ENCODE peak calls at places on chromosomes 4 and X, in eight cellular contexts. H, O, N, R, U, P, Z and C are unnamed samples.

GRCh38 chr4:109424093-109424818 is 9.4 kb upstream of the SEC24B start:
- DNase-seq in O (no peak), H (no peak), P (no peak), R (no peak), N (no peak), Z (no peak), U (no peak), C (no peak)

GRCh38 chr4:158020175-158020574 is 152.7 kb downstream of the GASK1B start:
- DNase-seq in Z (peak), H (no peak), R (no peak), U (no peak), P (peak), N (no peak), O (no peak), C (peak)

GRCh38 chrX:110168585-110168984 is 149.3 kb downstream of the AMMECR1 start:
- DNase-seq in O (no peak), Z (no peak), P (no peak), U (no peak), N (no peak), H (no peak), R (no peak), C (no peak)

GRCh38 chr4:79576480-79576803 is 168.4 kb upstream of the GK2 start:
- DNase-seq in Z (no peak), N (peak), O (peak), P (no peak), U (no peak), R (no peak), H (no peak), C (peak)

GRCh38 chrX:68724531-68725020 is 77.1 kb downstream of the STARD8 start:
- DNase-seq in H (no peak), P (no peak), N (no peak), R (no peak), Z (no peak), U (no peak), O (no peak), C (no peak)

GRCh38 chr4:81199831-81200230 is 15.2 kb downstream of the PRKG2 start:
- DNase-seq in Z (no peak), H (no peak), R (no peak), P (no peak), U (no peak), O (no peak), N (no peak), C (no peak)

GRCh38 chrX:63784346-63784901 is 590 bp downstream of the ARHGEF9 start:
- DNase-seq in U (no peak), O (no peak), R (no peak), Z (no peak), H (no peak), P (no peak), N (no peak), C (no peak)

GRCh38 chrX:29746326-29746725 is 469.0 kb upstream of the MAGEB2 start:
- DNase-seq in R (no peak), Z (peak), H (no peak), O (no peak), P (no peak), U (no peak), N (no peak), C (peak)

GRCh38 chr4:76091052-76091451 is 16.5 kb downstream of the ART3 start:
- DNase-seq in Z (no peak), H (no peak), U (no peak), P (no peak), R (no peak), N (no peak), O (no peak), C (no peak)

GRCh38 chr4:173524218-173525117 is 5.6 kb downstream of the HAND2 start:
- DNase-seq in N (no peak), O (no peak), R (no peak), U (no peak), H (no peak), P (no peak), Z (no peak), C (no peak)

GRCh38 chr4:111506706-111507105 is 638.5 kb upstream of the FAM241A start:
- DNase-seq in P (no peak), H (no peak), Z (peak), N (no peak), U (no peak), R (no peak), O (no peak), C (peak)

GRCh38 chr4:26993967-26994366 is 133.3 kb downstream of the STIM2 start:
- DNase-seq in N (no peak), P (no peak), H (no peak), O (no peak), Z (no peak), U (no peak), R (no peak), C (no peak)

GRCh38 chrX:77422886-77423648 is 24.1 kb upstream of the FGF16 start:
- DNase-seq in N (peak), O (peak), H (no peak), U (no peak), R (no peak), P (no peak), Z (no peak), C (no peak)